ENCODE peak calls at places on chromosomes 12 and 14, in six cellular contexts. Y is heart right ventricle, Q is AG04450, W is left lung, X is GM23248, C is adrenal gland. S is an unnamed sample.

GRCh38 chr12:98754095-98754494 is 109.0 kb downstream of the APAF1 start:
- DNase-seq in W (no peak), X (peak; percentile 80), Q (peak; percentile 20), Y (no peak), C (no peak), S (peak; percentile 33)

GRCh38 chr12:43550831-43551270 is 1.2 kb downstream of the ADAMTS20 start:
- DNase-seq in Q (no peak), X (no peak), C (no peak), Y (no peak), W (no peak), S (no peak)

GRCh38 chr12:2251485-2252179 is 198.8 kb downstream of the CACNA1C start:
- DNase-seq in C (no peak), W (no peak), Y (no peak), X (no peak), Q (no peak), S (no peak)

GRCh38 chr12:1805441-1806081 is 14.8 kb upstream of the LRTM2 start:
- DNase-seq in W (peak; percentile 68), X (no peak), C (no peak), Q (no peak), Y (peak; percentile 48), S (no peak)

GRCh38 chr12:53844989-53845836 is 93.4 kb upstream of the HOXC13 start:
- DNase-seq in X (peak; percentile 84), C (no peak), W (no peak), Y (no peak), Q (no peak), S (peak; percentile 89)

GRCh38 chr12:72313757-72314270 is 41.6 kb downstream of the TRHDE start:
- DNase-seq in X (no peak), W (no peak), C (no peak), Q (no peak), Y (no peak), S (no peak)

GRCh38 chr14:30375280-30375892 is 183.6 kb upstream of the G2E3 start:
- DNase-seq in Y (peak; percentile 42), C (peak; percentile 84), W (no peak), Q (peak; percentile 10), X (peak; percentile 62), S (peak; percentile 16)

GRCh38 chr12:79422060-79422812 is 268.5 kb downstream of the PAWR start:
- DNase-seq in Y (no peak), C (no peak), Q (no peak), X (peak; percentile 32), W (no peak), S (no peak)

GRCh38 chr12:48824112-48824511 is 5.8 kb downstream of the CACNB3 start:
- DNase-seq in C (no peak), W (peak; percentile 87), Y (no peak), X (no peak), Q (no peak), S (no peak)
- H3K9me3 ChIP-seq in C (no peaks in the 10 kb centered on the region), W (no peaks in the 10 kb centered on the region), Y (no peaks in the 10 kb centered on the region), X (no peaks in the 10 kb centered on the region), Q (no peaks in the 10 kb centered on the region), S (no peaks in the 10 kb centered on the region)

GRCh38 chr12:41108032-41108431 is 80.1 kb upstream of the PDZRN4 start:
- DNase-seq in C (no peak), Y (no peak), X (no peak), Q (no peak), W (no peak), S (no peak)
- H3K9me3 ChIP-seq in C (no peaks in the 10 kb centered on the region), Y (no peaks in the 10 kb centered on the region), X (no peaks in the 10 kb centered on the region), Q (no peaks in the 10 kb centered on the region), W (no peaks in the 10 kb centered on the region), S (no peaks in the 10 kb centered on the region)

GRCh38 chr12:133201888-133202287 is 20.6 kb downstream of the ZNF268 start:
- DNase-seq in W (no peak), C (no peak), Y (no peak), Q (no peak), X (no peak), S (no peak)

GRCh38 chr12:133204264-133204603 is 22.9 kb downstream of the ZNF268 start:
- DNase-seq in W (no peak), Y (no peak), Q (no peak), X (peak; percentile 15), C (no peak), S (no peak)

GRCh38 chr12:133206390-133206789 is 25.1 kb downstream of the ZNF268 start:
- DNase-seq in W (no peak), Q (no peak), C (no peak), X (no peak), Y (no peak), S (no peak)

GRCh38 chr12:133203344-133204263 is 22.3 kb downstream of the ZNF268 start:
- DNase-seq in X (peak; percentile 37), Y (no peak), C (no peak), W (no peak), Q (no peak), S (no peak)

GRCh38 chr12:133202493-133203343 is 21.4 kb downstream of the ZNF268 start:
- DNase-seq in Q (no peak), C (no peak), X (peak; percentile 20), Y (no peak), W (no peak), S (no peak)
- H3K9me3 ChIP-seq in Q (peaks cover 23% of the 10 kb centered on the region), C (peaks cover 56% of the 10 kb centered on the region), X (peaks cover 53% of the 10 kb centered on the region), Y (peaks cover 86% of the 10 kb centered on the region), W (peaks cover 89% of the 10 kb centered on the region), S (peaks cover 63% of the 10 kb centered on the region)

GRCh38 chr14:61122862-61123261 is 141.8 kb downstream of the SLC38A6 start:
- DNase-seq in Q (no peak), C (no peak), W (no peak), Y (no peak), X (no peak), S (no peak)

GRCh38 chr14:61121293-61121897 is 140.3 kb downstream of the SLC38A6 start:
- DNase-seq in W (no peak), Y (no peak), C (no peak), X (no peak), Q (no peak), S (no peak)

GRCh38 chr14:61116369-61116768 is 135.3 kb downstream of the SLC38A6 start:
- DNase-seq in Y (no peak), W (no peak), C (no peak), X (peak; percentile 53), Q (no peak), S (peak; percentile 40)

GRCh38 chr14:61120576-61120975 is 139.5 kb downstream of the SLC38A6 start:
- DNase-seq in C (no peak), X (no peak), W (no peak), Y (no peak), Q (no peak), S (no peak)

GRCh38 chr14:61119006-61119405 is 138.0 kb downstream of the SLC38A6 start:
- DNase-seq in Q (no peak), W (no peak), X (no peak), C (no peak), Y (no peak), S (no peak)
- H3K9me3 ChIP-seq in Q (peaks cover 22% of the 10 kb centered on the region), W (peaks cover 21% of the 10 kb centered on the region), X (no peaks in the 10 kb centered on the region), C (no peaks in the 10 kb centered on the region), Y (peaks cover 12% of the 10 kb centered on the region), S (no peaks in the 10 kb centered on the region)

DNA sequence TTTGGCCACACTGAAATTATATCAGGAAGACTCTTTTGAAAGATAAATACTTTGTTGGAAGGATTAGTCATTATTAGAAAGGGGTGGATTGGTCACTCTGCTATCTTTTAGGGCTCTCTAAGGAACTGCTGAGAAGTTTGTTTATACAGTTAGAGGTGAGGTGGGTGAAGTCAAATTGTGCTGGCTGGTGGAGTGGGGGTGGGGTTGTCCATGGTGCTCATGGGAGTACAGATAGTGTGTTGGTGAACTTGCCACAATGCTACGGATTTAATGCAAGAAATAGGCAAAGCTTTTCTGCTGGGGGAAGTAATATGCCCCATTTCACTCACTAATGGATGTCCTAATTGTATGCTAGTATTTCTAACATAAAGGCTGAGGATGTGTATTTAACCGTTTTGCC is 35.8 kb downstream of the SUSD6 start:
- DNase-seq in W (no peak), X (no peak), Y (no peak), Q (no peak), C (no peak), S (no peak)
- H3K9me3 ChIP-seq in W (no peaks in the 10 kb centered on the region), X (no peaks in the 10 kb centered on the region), Y (no peaks in the 10 kb centered on the region), Q (no peaks in the 10 kb centered on the region), C (no peaks in the 10 kb centered on the region), S (no peaks in the 10 kb centered on the region)

GRCh38 chr12:126361804-126362203 is 1296.6 kb downstream of the AACS start:
- DNase-seq in X (no peak), C (no peak), Q (no peak), W (no peak), Y (no peak), S (no peak)

GRCh38 chr12:126362490-126362889 is 1297.3 kb downstream of the AACS start:
- DNase-seq in Q (no peak), X (no peak), W (no peak), C (no peak), Y (no peak), S (no peak)

GRCh38 chr12:126355346-126355745 is 1290.1 kb downstream of the AACS start:
- DNase-seq in W (no peak), Y (no peak), C (no peak), X (no peak), Q (no peak), S (no peak)

GRCh38 chr12:126362964-126363363 is 1297.7 kb downstream of the AACS start:
- DNase-seq in W (no peak), Q (no peak), Y (no peak), X (no peak), C (no peak), S (no peak)

DNA sequence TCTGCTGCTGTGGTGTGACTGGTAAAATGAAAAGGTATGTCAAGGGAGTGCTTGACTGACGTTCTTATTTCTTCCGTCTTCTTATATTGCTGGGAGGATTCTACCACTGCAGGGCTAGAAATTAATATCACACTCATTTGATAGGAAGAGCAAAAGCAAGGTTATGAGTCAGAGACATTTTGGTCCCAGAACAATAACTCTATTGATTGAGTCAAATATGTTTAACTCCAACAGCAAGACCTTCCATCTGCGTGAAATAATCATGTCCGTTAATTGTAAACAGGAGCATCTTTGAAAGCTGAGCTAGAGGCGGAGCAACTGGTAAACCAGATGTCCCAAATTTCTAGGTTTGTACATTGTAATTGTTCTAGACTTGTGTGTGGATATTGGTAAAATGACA is 1293.6 kb downstream of the AACS start:
- DNase-seq in C (no peak), Q (no peak), X (no peak), W (no peak), Y (no peak), S (no peak)
- H3K9me3 ChIP-seq in C (no peaks in the 10 kb centered on the region), Q (peaks cover 22% of the 10 kb centered on the region), X (no peaks in the 10 kb centered on the region), W (peaks cover 15% of the 10 kb centered on the region), Y (peaks cover 14% of the 10 kb centered on the region), S (no peaks in the 10 kb centered on the region)

GRCh38 chr12:92597997-92598396 is 104.8 kb upstream of the PLEKHG7 start:
- DNase-seq in W (no peak), Y (no peak), X (peak; percentile 84), C (no peak), Q (no peak), S (no peak)

GRCh38 chr12:92602476-92602875 is 100.3 kb upstream of the PLEKHG7 start:
- DNase-seq in C (no peak), X (peak; percentile 91), Y (no peak), W (no peak), Q (peak; percentile 77), S (no peak)

GRCh38 chr12:92601680-92602079 is 101.1 kb upstream of the PLEKHG7 start:
- DNase-seq in Q (no peak), W (no peak), Y (no peak), C (no peak), X (no peak), S (no peak)

GRCh38 chr12:92597118-92597517 is 105.7 kb upstream of the PLEKHG7 start:
- DNase-seq in C (no peak), W (no peak), Y (no peak), Q (no peak), X (no peak), S (no peak)

GRCh38 chr12:92600052-92600451 is 102.7 kb upstream of the PLEKHG7 start:
- DNase-seq in C (no peak), W (no peak), Q (no peak), Y (no peak), X (no peak), S (no peak)
- H3K9me3 ChIP-seq in C (no peaks in the 10 kb centered on the region), W (peaks cover 14% of the 10 kb centered on the region), Q (peaks cover 8% of the 10 kb centered on the region), Y (peaks cover 9% of the 10 kb centered on the region), X (no peaks in the 10 kb centered on the region), S (peaks cover 2% of the 10 kb centered on the region)

S was measured in MG63.